ENCODE peak calls at places on chromosomes 2 and 18, in seven cellular contexts. C is IMR-90, U is mesendoderm, R is neuronal stem cell, I is H9, P is H1, V is mesenchymal stem cell. X is an unnamed sample.

GRCh38 chr2:63862802-63863201 is 21.1 kb downstream of the UGP2 start:
- DNase-seq in C (peak; percentile 48), U (peak; percentile 90), R (no peak), I (no peak), P (no peak), V (no peak), X (peak; percentile 97)

GRCh38 chr2:35199298-35199697 is 1156.3 kb upstream of the CRIM1 start:
- DNase-seq in C (no peak), U (peak; percentile 47), R (no peak), I (no peak), P (no peak), V (no peak), X (no peak)

GRCh38 chr2:217085543-217085942 is 225.7 kb upstream of the TNP1 start:
- DNase-seq in C (peak; percentile 45), U (no peak), R (no peak), I (no peak), P (no peak), V (peak; percentile 72), X (no peak)

GRCh38 chr2:201132518-201132917 is 16.6 kb downstream of the CFLAR start:
- DNase-seq in C (no peak), U (no peak), R (no peak), I (no peak), P (no peak), V (no peak), X (no peak)

GRCh38 chr2:56184500-56184996 is 758 bp downstream of the CCDC85A start:
- DNase-seq in C (no peak), U (peak; percentile 54), R (peak; percentile 43), I (peak; percentile 41), P (peak; percentile 73), V (peak; percentile 24), X (peak; percentile 68)

GRCh38 chr18:3480827-3481226 is 30.9 kb downstream of the TGIF1 start:
- DNase-seq in C (no peak), U (no peak), R (no peak), I (no peak), P (no peak), V (no peak), X (no peak)

GRCh38 chr2:223815186-223815883 is 22.0 kb downstream of the AP1S3 start:
- DNase-seq in C (peak; percentile 92), U (no peak), R (no peak), I (no peak), P (peak; percentile 13), V (peak; percentile 80), X (no peak)

GRCh38 chr2:80002112-80002511 is 302.4 kb downstream of the LRRTM1 start:
- DNase-seq in C (no peak), U (no peak), R (no peak), I (no peak), P (no peak), V (no peak), X (no peak)

GRCh38 chr2:98560256-98560771 is 48.0 kb downstream of the COA5 start:
- DNase-seq in C (peak; percentile 96), U (no peak), R (no peak), I (no peak), P (no peak), V (peak; percentile 79), X (no peak)

GRCh38 chr2:216188956-216189355 is 79.8 kb downstream of the XRCC5 start:
- DNase-seq in C (peak; percentile 18), U (no peak), R (no peak), I (no peak), P (no peak), V (peak; percentile 45), X (peak; percentile 34)

GRCh38 chr18:2555895-2556294 is 15.4 kb downstream of the METTL4 start:
- DNase-seq in C (no peak), U (peak; percentile 51), R (no peak), I (no peak), P (no peak), V (no peak), X (no peak)

GRCh38 chr2:120283649-120284048 is 31.0 kb downstream of the RALB start:
- DNase-seq in C (peak; percentile 63), U (peak; percentile 77), R (no peak), I (peak; percentile 49), P (no peak), V (peak; percentile 62), X (no peak)

GRCh38 chr2:234494361-234495075 is 2.4 kb downstream of the ARL4C start:
- DNase-seq in C (peak; percentile 66), U (peak; percentile 71), R (peak; percentile 66), I (no peak), P (no peak), V (peak; percentile 58), X (no peak)

GRCh38 chr2:200203381-200203827 is 103.1 kb upstream of the SPATS2L start:
- DNase-seq in C (peak; percentile 54), U (peak; percentile 98), R (no peak), I (no peak), P (no peak), V (peak; percentile 23), X (no peak)

GRCh38 chr2:36079793-36080192 is 275.8 kb upstream of the CRIM1 start:
- DNase-seq in C (no peak), U (no peak), R (no peak), I (no peak), P (no peak), V (no peak), X (no peak)

GRCh38 chr2:49973917-49974368 is 819.6 kb upstream of the FSHR start:
- DNase-seq in C (no peak), U (peak; percentile 87), R (peak; percentile 57), I (peak; percentile 83), P (peak; percentile 76), V (peak; percentile 1), X (peak; percentile 2)

GRCh38 chr2:190819835-190820234 is 60.8 kb upstream of the GLS start:
- DNase-seq in C (peak; percentile 79), U (no peak), R (no peak), I (no peak), P (no peak), V (peak; percentile 57), X (no peak)

GRCh38 chr2:99710720-99711612 is 221.1 kb upstream of the REV1 start:
- DNase-seq in C (no peak), U (peak; percentile 16), R (no peak), I (no peak), P (no peak), V (no peak), X (peak; percentile 14)

GRCh38 chr2:66433945-66434678 is 813 bp upstream of the MEIS1 start:
- DNase-seq in C (peak; percentile 76), U (peak; percentile 85), R (no peak), I (peak; percentile 63), P (peak; percentile 78), V (peak; percentile 92), X (peak; percentile 82)

GRCh38 chr2:19140463-19141208 is 217.8 kb downstream of the OSR1 start:
- DNase-seq in C (peak; percentile 95), U (peak; percentile 85), R (no peak), I (no peak), P (no peak), V (peak; percentile 90), X (peak; percentile 89)

GRCh38 chr2:228318218-228318617 is 136.7 kb upstream of the SPHKAP start:
- DNase-seq in C (no peak), U (peak; percentile 78), R (peak; percentile 14), I (peak; percentile 72), P (peak; percentile 69), V (no peak), X (no peak)

GRCh38 chr18:22694954-22695353 is 238.2 kb upstream of the RBBP8 start:
- DNase-seq in C (peak; percentile 98), U (peak; percentile 74), R (no peak), I (peak; percentile 61), P (no peak), V (peak; percentile 97), X (peak; percentile 84)

GRCh38 chr2:127106998-127107621 is at the start of gene BIN1:
- DNase-seq in C (peak; percentile 82), U (peak; percentile 96), R (peak; percentile 94), I (peak; percentile 92), P (peak; percentile 90), V (peak; percentile 95), X (peak; percentile 82)

DNA sequence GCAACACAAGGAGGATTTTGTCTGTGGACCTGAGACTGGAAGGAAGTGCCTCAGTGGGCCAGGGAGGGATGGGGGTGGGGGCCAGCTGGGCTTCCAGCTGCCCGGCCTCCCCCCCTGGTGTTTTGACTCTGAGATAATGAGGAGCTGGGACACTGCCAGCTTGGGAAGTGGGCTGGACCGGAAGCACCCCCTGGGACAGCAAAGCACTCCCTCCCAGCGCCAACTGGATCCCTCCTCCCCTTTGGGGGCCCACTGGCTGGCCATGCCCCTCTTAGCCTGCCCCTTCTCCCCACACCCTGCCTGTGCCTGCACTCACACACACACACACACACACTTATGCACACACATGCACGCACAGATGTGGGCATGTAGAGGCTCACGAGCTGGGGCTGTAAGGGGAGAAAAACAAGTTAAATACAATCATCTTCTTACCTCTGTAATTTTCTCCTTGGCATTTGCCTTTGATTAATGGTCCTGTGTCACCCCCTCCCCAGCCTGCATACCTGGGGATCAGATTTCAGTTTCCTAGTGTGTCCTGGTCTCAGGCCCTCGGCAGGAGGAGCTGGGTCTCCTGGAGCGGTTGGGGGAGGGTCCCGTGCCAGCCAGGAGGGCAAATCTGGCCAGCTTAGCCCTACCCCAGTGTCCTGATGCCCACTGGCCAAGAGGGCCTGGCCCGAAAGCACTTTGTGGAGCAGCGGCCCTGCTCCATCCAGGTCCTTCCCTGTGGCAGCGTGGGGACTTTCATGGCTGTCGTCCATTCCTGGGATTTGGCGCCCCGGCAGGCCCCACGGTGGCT is 3.6 kb downstream of the ITM2C start:
- DNase-seq in C (no peak), U (peak; percentile 91), R (no peak), I (peak; percentile 76), P (peak; percentile 72), V (peak; percentile 23), X (no peak)
- H3K23ac ChIP-seq in C (peak overlapping the region; percentile 11), U (no peak overlapping the region), R (peak overlapping the region; percentile 61), I (no peak overlapping the region), P (no peak overlapping the region), V (no peak overlapping the region), X (no peak overlapping the region)

DNA sequence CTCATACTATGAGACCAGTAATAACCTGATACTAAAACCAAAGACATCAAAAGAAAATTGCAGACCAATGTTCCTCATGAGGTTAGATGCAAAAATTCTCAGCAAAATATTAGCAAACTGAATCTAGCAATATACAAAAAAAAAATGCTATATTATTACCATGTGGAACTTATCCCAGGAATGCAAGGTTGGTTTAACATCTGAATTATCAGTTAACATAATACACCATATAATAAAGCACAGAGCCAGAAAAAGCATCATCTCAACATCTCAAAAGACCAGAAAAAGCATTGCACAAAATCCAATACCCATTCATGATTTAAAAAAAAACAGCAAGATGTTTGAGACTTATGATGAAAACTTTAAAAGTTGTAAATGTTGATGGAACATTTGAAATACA is 8.3 kb upstream of the ZCCHC2 start:
- DNase-seq in C (no peak), U (no peak), R (no peak), I (no peak), P (no peak), V (no peak), X (no peak)
- H3K23ac ChIP-seq in C (no peak overlapping the region), U (no peak overlapping the region), R (no peak overlapping the region), I (no peak overlapping the region), P (no peak overlapping the region), V (no peak overlapping the region), X (no peak overlapping the region)

DNA sequence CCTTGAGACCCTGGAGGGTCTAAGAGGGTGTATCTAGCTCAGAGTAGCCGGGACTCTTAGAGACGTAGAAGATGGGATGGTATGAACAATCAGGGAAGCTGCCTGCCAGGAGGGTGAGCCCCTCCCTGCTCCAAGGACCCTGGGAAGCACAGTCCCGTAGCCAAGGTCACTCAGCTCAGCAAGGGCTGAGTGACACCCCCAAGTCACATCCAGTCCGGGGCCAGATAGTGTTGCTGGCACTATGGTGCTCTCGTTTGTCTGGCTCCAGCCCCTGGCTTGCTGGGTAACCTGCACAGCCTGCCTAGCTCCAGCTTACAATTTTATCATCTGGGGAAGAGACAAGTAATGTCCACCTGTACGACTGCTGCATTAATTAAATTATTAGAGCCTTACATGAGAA is 22.3 kb downstream of the REEP1 start:
- DNase-seq in C (no peak), U (no peak), R (no peak), I (no peak), P (no peak), V (no peak), X (no peak)
- H3K23ac ChIP-seq in C (no peak overlapping the region), U (no peak overlapping the region), R (no peak overlapping the region), I (no peak overlapping the region), P (no peak overlapping the region), V (no peak overlapping the region), X (no peak overlapping the region)

GRCh38 chr2:231174211-231174651 is 24.2 kb upstream of the ARMC9 start:
- DNase-seq in C (no peak), U (no peak), R (no peak), I (no peak), P (no peak), V (no peak), X (no peak)
- H3K23ac ChIP-seq in C (no peak overlapping the region), U (no peak overlapping the region), R (no peak overlapping the region), I (no peak overlapping the region), P (no peak overlapping the region), V (no peak overlapping the region), X (no peak overlapping the region)

X was measured in trophoblast cell.